ENCODE peak calls at places on chromosomes 7 and 10, in five cellular contexts. S is GM13977, B is foreskin fibroblast, C is brain microvascular endothelial cell, L is cardiac fibroblast. J is an unnamed sample.

GRCh38 chr7:71735961-71736556 is 604.1 kb downstream of the GALNT17 start:
- DNase-seq in S (peak), B (peak), C (peak), L (peak), J (peak)

GRCh38 chr7:5177060-5177459 is 13.0 kb upstream of the WIPI2 start:
- DNase-seq in S (no peak), B (peak), C (peak), L (peak), J (no peak)

GRCh38 chr7:32479574-32480200 is 10.5 kb downstream of the LSM5 start:
- DNase-seq in S (peak), B (peak), C (peak), L (peak), J (peak)

GRCh38 chr10:89389254-89389653 is 3.2 kb upstream of the IFIT1 start:
- DNase-seq in S (peak), B (peak), C (no peak), L (peak), J (no peak)

GRCh38 chr10:103548581-103549348 is 55.3 kb downstream of the NEURL1 start:
- DNase-seq in S (no peak), B (no peak), C (no peak), L (no peak), J (no peak)

GRCh38 chr10:102322914-102323313 is 72.6 kb upstream of the NFKB2 start:
- DNase-seq in S (no peak), B (no peak), C (no peak), L (no peak), J (peak)

GRCh38 chr10:125130886-125131285 is 29.5 kb downstream of the CTBP2 start:
- DNase-seq in S (no peak), B (no peak), C (no peak), L (no peak), J (no peak)

GRCh38 chr10:125266966-125267365 is 106.6 kb upstream of the CTBP2 start:
- DNase-seq in S (no peak), B (no peak), C (no peak), L (no peak), J (no peak)

GRCh38 chr7:34488766-34489165 is 169.3 kb upstream of the NPSR1 start:
- DNase-seq in S (no peak), B (no peak), C (no peak), L (no peak), J (no peak)

GRCh38 chr10:95208702-95209391 is 14.8 kb downstream of the ACSM6 start:
- DNase-seq in S (no peak), B (no peak), C (no peak), L (peak), J (no peak)

GRCh38 chr7:1811850-1812692 is 142.0 kb downstream of the ELFN1 start:
- DNase-seq in S (peak), B (no peak), C (no peak), L (no peak), J (no peak)

GRCh38 chr10:113104071-113104470 is 154.0 kb downstream of the TCF7L2 start:
- DNase-seq in S (no peak), B (peak), C (no peak), L (peak), J (no peak)

GRCh38 chr7:104967595-104967994 is 46.4 kb upstream of the KMT2E start:
- DNase-seq in S (no peak), B (peak), C (peak), L (peak), J (no peak)

GRCh38 chr7:1248077-1248458 is 15.4 kb downstream of the UNCX start:
- DNase-seq in S (no peak), B (no peak), C (no peak), L (no peak), J (no peak)

GRCh38 chr7:137221467-137221866 is 122.1 kb downstream of the PTN start:
- DNase-seq in S (no peak), B (no peak), C (no peak), L (no peak), J (no peak)

GRCh38 chr10:114953047-114953446 is 15.1 kb downstream of the TRUB1 start:
- DNase-seq in S (peak), B (no peak), C (no peak), L (no peak), J (no peak)

GRCh38 chr7:75621124-75621523 is 117.6 kb downstream of the HIP1 start:
- DNase-seq in S (no peak), B (no peak), C (no peak), L (no peak), J (no peak)

GRCh38 chr7:151129882-151130591 is 37.5 kb downstream of the GBX1 start:
- DNase-seq in S (no peak), B (no peak), C (no peak), L (no peak), J (no peak)

GRCh38 chr10:94131885-94132284 is 138.2 kb downstream of the PLCE1 start:
- DNase-seq in S (no peak), B (peak), C (no peak), L (peak), J (no peak)

GRCh38 chr7:117250801-117251200 is 72.1 kb downstream of the WNT2 start:
- DNase-seq in S (no peak), B (peak), C (no peak), L (peak), J (no peak)

GRCh38 chr10:36634916-36635315 is 490.5 kb upstream of the ANKRD30A start:
- DNase-seq in S (no peak), B (peak), C (peak), L (peak), J (no peak)

GRCh38 chr10:27072436-27073114 is 27.7 kb downstream of the ANKRD26 start:
- DNase-seq in S (no peak), B (no peak), C (no peak), L (peak), J (peak)

GRCh38 chr10:127091354-127091753 is 105.0 kb downstream of the INSYN2A start:
- DNase-seq in S (no peak), B (no peak), C (no peak), L (no peak), J (no peak)

GRCh38 chr10:26840938-26841732 is 19.6 kb downstream of the ABI1 start:
- DNase-seq in S (no peak), B (no peak), C (no peak), L (no peak), J (no peak)

GRCh38 chr10:72793752-72794151 is 99.8 kb upstream of the OIT3 start:
- DNase-seq in S (no peak), B (no peak), C (no peak), L (no peak), J (no peak)

GRCh38 chr7:141356096-141356495 is 195.1 kb upstream of the AGK start:
- DNase-seq in S (no peak), B (no peak), C (no peak), L (peak), J (no peak)

GRCh38 chr10:5889624-5890518 is at the start of the genes ANKRD16 and FBH1:
- DNase-seq in S (peak), B (peak), C (peak), L (peak), J (peak)
- TF ChIP-seq CTCF in S (no peak), B (no peak), C (no peak), L (no peak), J (no peak)

DNA sequence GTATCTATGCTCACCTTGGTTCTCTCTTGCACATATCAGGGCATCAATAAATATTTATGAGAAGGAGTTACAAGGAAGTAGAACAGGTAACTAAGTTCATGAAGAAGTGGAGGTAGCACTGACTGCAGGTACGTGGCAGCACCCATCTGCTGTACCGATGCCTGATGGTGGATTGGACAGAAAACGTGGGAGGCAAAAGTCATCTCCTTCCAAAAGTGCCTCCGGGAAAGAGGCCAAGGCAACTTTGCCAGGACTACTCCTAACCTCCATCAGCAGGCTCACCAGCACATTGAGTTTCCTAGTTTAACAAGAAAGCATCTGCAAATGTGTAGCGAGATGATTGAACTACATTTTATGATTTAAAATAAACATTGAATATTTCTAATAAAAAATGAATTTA is 248.8 kb downstream of the ANKRD7 start:
- DNase-seq in S (no peak), B (no peak), C (no peak), L (no peak), J (no peak)
- TF ChIP-seq CTCF in S (no peak), B (no peak), C (no peak), L (no peak), J (no peak)

GRCh38 chr10:43785252-43785651 is 136.6 kb upstream of the ZNF32 start:
- DNase-seq in S (no peak), B (peak), C (no peak), L (peak), J (no peak)
- TF ChIP-seq CTCF in S (peak), B (no peak), C (peak), L (peak), J (no peak)

GRCh38 chr7:86411804-86412203 is 231.9 kb upstream of the GRM3 start:
- DNase-seq in S (no peak), B (no peak), C (no peak), L (no peak), J (no peak)

GRCh38 chr7:86407291-86407690 is 236.4 kb upstream of the GRM3 start:
- DNase-seq in S (no peak), B (no peak), C (no peak), L (no peak), J (no peak)
- TF ChIP-seq CTCF in S (no peak), B (no peak), C (no peak), L (no peak), J (no peak)

GRCh38 chr10:55410415-55410885 is 609.4 kb upstream of the PCDH15 start:
- DNase-seq in S (no peak), B (no peak), C (peak), L (peak), J (no peak)
- TF ChIP-seq CTCF in S (no peak), B (peak), C (no peak), L (no peak), J (no peak)

GRCh38 chr10:7667262-7668141 is 736 bp upstream of the ITIH5 start:
- DNase-seq in S (peak), B (no peak), C (no peak), L (no peak), J (no peak)

GRCh38 chr10:7670157-7670556 is 3.4 kb upstream of the ITIH5 start:
- DNase-seq in S (no peak), B (no peak), C (no peak), L (no peak), J (no peak)

GRCh38 chr10:7671121-7671520 is 4.4 kb upstream of the ITIH5 start:
- DNase-seq in S (no peak), B (no peak), C (no peak), L (no peak), J (no peak)

GRCh38 chr10:7672366-7673134 is 5.8 kb upstream of the ITIH5 start:
- DNase-seq in S (no peak), B (no peak), C (no peak), L (no peak), J (no peak)
- TF ChIP-seq CTCF in S (no peak), B (no peak), C (no peak), L (no peak), J (no peak)

DNA sequence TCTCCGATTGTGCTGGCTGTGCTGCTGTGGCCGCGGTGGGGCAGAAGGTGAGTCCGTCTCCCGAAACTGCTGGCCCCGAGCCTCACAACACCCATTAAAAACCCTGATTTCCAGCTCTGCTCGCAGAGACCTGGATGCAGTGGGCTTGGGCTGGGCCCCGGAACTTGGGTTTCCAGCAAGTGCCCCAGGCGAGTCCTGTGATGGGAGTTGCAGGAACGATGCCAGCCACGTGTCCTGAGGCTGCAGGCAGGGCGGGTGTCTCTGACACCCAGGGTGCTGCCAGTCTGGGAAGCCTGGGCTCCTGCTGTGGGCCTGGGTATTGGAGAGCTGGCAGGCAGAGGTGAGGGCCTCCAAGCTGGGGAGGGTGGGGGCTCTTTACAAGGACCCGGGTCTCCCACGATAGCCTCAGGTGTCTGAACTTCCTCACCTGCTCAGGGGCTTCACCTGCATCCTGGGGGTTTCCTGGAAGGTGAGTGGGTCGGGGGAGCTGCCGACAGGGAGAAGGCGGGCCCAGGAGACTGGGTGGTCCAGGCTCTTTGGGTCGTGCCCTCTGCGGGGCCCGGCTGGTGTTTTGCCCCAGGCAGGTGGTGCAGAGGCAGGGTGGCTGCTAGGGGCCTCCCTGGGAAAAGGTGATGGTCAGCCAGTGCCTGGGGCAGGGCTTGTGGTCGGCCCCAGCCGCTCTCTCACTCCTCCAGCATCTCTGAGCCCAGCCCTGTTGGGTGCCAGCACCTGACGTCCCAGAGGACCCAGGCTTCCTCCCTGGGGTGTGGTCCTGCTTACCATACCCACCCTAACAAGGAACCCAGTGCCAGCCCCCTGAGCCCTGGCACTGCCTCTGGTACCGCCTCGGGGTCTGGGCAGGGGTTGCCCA is 180.3 kb downstream of the DNAJB6 start:
- DNase-seq in S (no peak), B (no peak), C (no peak), L (no peak), J (no peak)
- TF ChIP-seq CTCF in S (no peak), B (no peak), C (no peak), L (no peak), J (no peak)

GRCh38 chr10:132458595-132459251 is 61.7 kb downstream of the PWWP2B start:
- DNase-seq in S (peak), B (peak), C (no peak), L (peak), J (peak)
- TF ChIP-seq CTCF in S (peak), B (peak), C (peak), L (peak), J (peak)

GRCh38 chr7:48337012-48337621 is 165.9 kb downstream of the ABCA13 start:
- DNase-seq in S (peak), B (peak), C (peak), L (peak), J (no peak)
- TF ChIP-seq CTCF in S (peak), B (peak), C (peak), L (peak), J (no peak)